ENCODE peak calls at places on chromosome 1, in nine cellular contexts. M is GM20000, E is LNCaP clone FGC, W is body of pancreas, R is astrocyte of the spinal cord, J is BE2C, B is osteocyte, D is foreskin fibroblast, I is prostate gland. Z is an unnamed sample.

GRCh38 chr1:112628516-112628915 is 8.9 kb downstream of the CAPZA1 start:
- DNase-seq in I (no peak), W (no peak), J (no peak), D (no peak), R (no peak), M (no peak), B (no peak), E (no peak), Z (no peak)

GRCh38 chr1:147837129-147837776 is 65.3 kb upstream of the GJA8 start:
- DNase-seq in W (no peak), E (no peak), D (no peak), M (no peak), B (no peak), I (no peak), J (no peak), R (no peak), Z (no peak)

GRCh38 chr1:117613969-117614865 is 8.4 kb downstream of the TENT5C start:
- DNase-seq in I (no peak), W (no peak), D (no peak), E (no peak), M (no peak), J (no peak), R (no peak), B (no peak), Z (no peak)

GRCh38 chr1:85577421-85578320 is 2.9 kb upstream of the CCN1 start:
- DNase-seq in B (no peak), M (peak; percentile 45), E (no peak), R (no peak), J (no peak), W (peak; percentile 32), I (no peak), D (peak; percentile 84), Z (no peak)

GRCh38 chr1:7322283-7322785 is 448.8 kb upstream of the VAMP3 start:
- DNase-seq in E (no peak), I (no peak), W (no peak), M (no peak), R (no peak), J (no peak), B (no peak), D (no peak), Z (no peak)

GRCh38 chr1:64898107-64898861 is 68.1 kb downstream of the JAK1 start:
- DNase-seq in I (peak; percentile 78), W (peak; percentile 93), M (peak; percentile 65), E (peak; percentile 62), D (peak; percentile 97), R (peak; percentile 94), B (no peak), J (peak; percentile 54), Z (peak; percentile 65)

GRCh38 chr1:91803847-91804545 is 82.0 kb downstream of the TGFBR3 start:
- DNase-seq in I (no peak), M (peak; percentile 62), B (no peak), R (no peak), E (no peak), D (peak; percentile 42), W (peak; percentile 30), J (no peak), Z (no peak)

GRCh38 chr1:37752213-37752582 is 12.7 kb downstream of the EPHA10 start:
- DNase-seq in M (no peak), W (no peak), R (no peak), E (no peak), D (no peak), I (no peak), J (no peak), B (no peak), Z (no peak)

GRCh38 chr1:183461350-183461749 is 10.9 kb upstream of the SMG7 start:
- DNase-seq in E (no peak), R (no peak), D (peak; percentile 36), W (peak; percentile 13), M (no peak), B (no peak), J (no peak), I (no peak), Z (no peak)

GRCh38 chr1:188065917-188066316 is 1237.2 kb downstream of the PLA2G4A start:
- DNase-seq in D (peak; percentile 4), R (peak; percentile 5), M (no peak), B (no peak), W (no peak), E (no peak), I (no peak), J (no peak), Z (no peak)

GRCh38 chr1:62358974-62359373 is 39.7 kb upstream of the KANK4 start:
- DNase-seq in J (no peak), R (no peak), D (no peak), W (no peak), I (peak; percentile 55), B (no peak), E (no peak), M (no peak), Z (no peak)

GRCh38 chr1:238647877-238648276 is 738.5 kb upstream of the CHRM3 start:
- DNase-seq in I (no peak), M (no peak), B (no peak), D (peak; percentile 54), E (no peak), W (no peak), J (no peak), R (peak; percentile 99), Z (peak; percentile 100)

GRCh38 chr1:81954388-81955023 is 153.8 kb downstream of the ADGRL2 start:
- DNase-seq in B (no peak), M (no peak), D (no peak), J (no peak), W (no peak), E (no peak), I (no peak), R (no peak), Z (no peak)

GRCh38 chr1:111776861-111777260 is 21.2 kb downstream of the DDX20 start:
- DNase-seq in J (no peak), W (no peak), R (no peak), B (no peak), E (no peak), I (no peak), D (no peak), M (no peak), Z (no peak)

GRCh38 chr1:16440480-16441311 is at the start of gene NECAP2:
- DNase-seq in D (peak; percentile 97), W (peak; percentile 91), I (peak; percentile 89), E (peak; percentile 32), B (peak; percentile 98), J (peak; percentile 90), M (peak; percentile 89), R (peak; percentile 92), Z (peak; percentile 81)
- TF ChIP-seq CTCF in D (peak; percentile 39), W (peak; percentile 82), I (peak; percentile 90), E (peak; percentile 74), B (peak; percentile 90), J (peak; percentile 48), M (peak; percentile 90), R (peak; percentile 82), Z (peak; percentile 53)

GRCh38 chr1:192807221-192807967 is 1.4 kb upstream of the RGS2 start:
- DNase-seq in W (no peak), E (no peak), B (no peak), I (no peak), R (peak; percentile 55), J (no peak), M (peak; percentile 41), D (peak; percentile 32), Z (no peak)
- TF ChIP-seq CTCF in W (peak; percentile 13), E (peak; percentile 25), B (peak; percentile 30), I (peak; percentile 10), R (no peak), J (peak; percentile 25), M (no peak), D (no peak), Z (no peak)

GRCh38 chr1:1788646-1789431 is 10.6 kb upstream of the NADK start:
- DNase-seq in E (no peak), B (no peak), D (peak; percentile 57), I (no peak), R (peak; percentile 27), J (peak; percentile 67), W (no peak), M (no peak), Z (no peak)
- TF ChIP-seq CTCF in E (peak; percentile 58), B (peak; percentile 44), D (peak; percentile 30), I (peak; percentile 24), R (peak; percentile 41), J (peak; percentile 74), W (no peak), M (peak; percentile 28), Z (peak; percentile 38)

GRCh38 chr1:26285366-26286063 is 5.6 kb downstream of the SH3BGRL3 start:
- DNase-seq in B (no peak), M (peak; percentile 73), J (peak; percentile 53), W (no peak), D (peak; percentile 39), R (no peak), E (no peak), I (no peak), Z (no peak)
- TF ChIP-seq CTCF in B (peak; percentile 31), M (peak; percentile 53), J (peak; percentile 44), W (no peak), D (peak; percentile 13), R (peak; percentile 43), E (no peak), I (no peak), Z (peak; percentile 27)

GRCh38 chr1:153616144-153616884 is at the start of gene S100A14:
- DNase-seq in B (no peak), D (no peak), I (peak; percentile 60), M (no peak), R (no peak), W (peak; percentile 84), E (no peak), J (no peak), Z (no peak)

GRCh38 chr1:153619171-153619570 is 3.0 kb upstream of the S100A14 start:
- DNase-seq in W (no peak), M (no peak), R (no peak), D (no peak), B (no peak), I (no peak), E (no peak), J (no peak), Z (no peak)

GRCh38 chr1:153616885-153617428 is 832 bp upstream of the S100A14 start:
- DNase-seq in D (no peak), I (no peak), W (no peak), B (no peak), R (no peak), E (no peak), J (no peak), M (no peak), Z (no peak)

GRCh38 chr1:153615406-153615805 is 719 bp downstream of the S100A14 start:
- DNase-seq in M (no peak), R (no peak), E (no peak), J (no peak), I (no peak), B (no peak), D (no peak), W (no peak), Z (no peak)

DNA sequence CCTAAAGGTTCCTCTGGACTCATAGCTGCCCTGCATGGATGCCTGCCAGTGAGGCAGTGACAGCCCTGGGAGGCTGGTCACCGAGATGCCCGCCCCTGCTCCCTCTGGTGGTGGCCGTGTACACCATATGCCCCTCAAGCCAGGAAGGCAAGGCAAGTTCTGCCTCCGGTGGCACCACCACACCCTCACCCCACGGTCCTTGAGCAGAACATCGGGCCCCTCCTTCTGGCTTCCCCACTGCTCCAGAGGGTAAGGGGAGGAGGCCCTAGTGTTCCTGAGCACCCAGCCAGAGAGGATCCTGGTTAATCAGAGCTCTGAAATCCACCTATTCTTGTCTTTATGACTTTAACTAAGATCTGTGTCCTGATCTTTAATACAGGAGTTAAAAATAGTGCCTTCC is 1.6 kb upstream of the S100A14 start:
- DNase-seq in E (no peak), J (peak; percentile 84), R (peak; percentile 61), M (peak; percentile 61), B (peak; percentile 88), D (no peak), I (no peak), W (peak; percentile 87), Z (no peak)
- TF ChIP-seq CTCF in E (no peak), J (peak; percentile 73), R (peak; percentile 89), M (no peak), B (peak; percentile 70), D (peak; percentile 61), I (no peak), W (peak; percentile 31), Z (no peak)

Z was measured in astrocyte of the cerebellum.